ENCODE peak calls at places on chromosomes 2 and 18, in five cellular contexts. S, H, W, E and M are unnamed samples.

GRCh38 chr2:236866542-236867340 is 218.9 kb upstream of the COPS8 start:
- DNase-seq in S (no peak), H (no peak), W (no peak), E (no peak), M (no peak)

GRCh38 chr2:113857454-113857853 is 32.4 kb upstream of the ACTR3 start:
- DNase-seq in S (no peak), H (no peak), W (no peak), E (no peak), M (no peak)

GRCh38 chr2:239661334-239662312 is 260.8 kb upstream of the HDAC4 start:
- DNase-seq in S (no peak), H (no peak), W (no peak), E (no peak), M (no peak)

GRCh38 chr2:195633974-195634373 is 23.1 kb upstream of the SLC39A10 start:
- DNase-seq in S (no peak), H (no peak), W (no peak), E (no peak), M (no peak)

GRCh38 chr18:63464434-63464833 is 12.3 kb upstream of the SERPINB5 start:
- DNase-seq in S (no peak), H (no peak), W (no peak), E (no peak), M (no peak)

GRCh38 chr18:52813637-52814416 is 473.8 kb downstream of the DCC start:
- DNase-seq in S (no peak), H (no peak), W (no peak), E (no peak), M (no peak)

GRCh38 chr2:224870341-224870740 is 154.2 kb upstream of the CCDC195 start:
- DNase-seq in S (no peak), H (no peak), W (no peak), E (no peak), M (no peak)

GRCh38 chr2:64440831-64441230 is 13.1 kb upstream of the LGALSL start:
- DNase-seq in S (no peak), H (no peak), W (no peak), E (no peak), M (no peak)

GRCh38 chr18:10798727-10799435 is 273.1 kb downstream of the NAPG start:
- DNase-seq in S (no peak), H (no peak), W (no peak), E (no peak), M (no peak)

GRCh38 chr2:229852565-229852964 is 69.2 kb downstream of the TRIP12 start:
- DNase-seq in S (no peak), H (no peak), W (no peak), E (peak), M (no peak)